ENCODE peak calls at places on chromosomes 1 and 21, in five cellular contexts. V is endothelial cell, F is nephron progenitor cell, P is amniotic stem cell, W is ELR. C is an unnamed sample.

GRCh38 chr1:66564250-66564649 is 30.3 kb downstream of the SGIP1 start:
- DNase-seq in V (no peak), F (no peak), P (peak; percentile 93), W (peak; percentile 100), C (peak; percentile 92)

GRCh38 chr1:90198616-90199015 is 203.7 kb downstream of the ZNF326 start:
- DNase-seq in V (no peak), F (no peak), P (no peak), W (no peak), C (no peak)

GRCh38 chr1:158675563-158675962 is 11.0 kb downstream of the SPTA1 start:
- DNase-seq in V (no peak), F (no peak), P (no peak), W (peak; percentile 6), C (peak; percentile 17)

GRCh38 chr1:32500387-32501209 is 35.7 kb downstream of the ZBTB8B start:
- DNase-seq in V (peak; percentile 71), F (peak; percentile 76), P (no peak), W (peak; percentile 70), C (peak; percentile 83)

GRCh38 chr1:200262326-200262965 is 147.4 kb downstream of the ZNF281 start:
- DNase-seq in V (no peak), F (no peak), P (no peak), W (no peak), C (no peak)

GRCh38 chr1:212430955-212431394 is 1.7 kb upstream of the NENF start:
- DNase-seq in V (no peak), F (no peak), P (no peak), W (no peak), C (no peak)

GRCh38 chr1:81549588-81550127 is 251.1 kb upstream of the ADGRL2 start:
- DNase-seq in V (no peak), F (no peak), P (no peak), W (peak; percentile 50), C (no peak)

GRCh38 chr1:26181586-26182371 is 4.5 kb downstream of the CNKSR1 start:
- DNase-seq in V (no peak), F (no peak), P (no peak), W (peak; percentile 47), C (peak; percentile 32)

GRCh38 chr1:65255088-65256050 is 54.0 kb upstream of the DNAJC6 start:
- DNase-seq in V (peak; percentile 33), F (peak; percentile 34), P (no peak), W (no peak), C (peak; percentile 32)

GRCh38 chr1:174974711-174975111 is 25.0 kb upstream of the CACYBP start:
- DNase-seq in V (no peak), F (no peak), P (no peak), W (no peak), C (no peak)

GRCh38 chr1:10601342-10602060 is 126.8 kb downstream of the PEX14 start:
- DNase-seq in V (no peak), F (no peak), P (no peak), W (no peak), C (no peak)

GRCh38 chr1:37338658-37339057 is 135.7 kb upstream of the ZC3H12A start:
- DNase-seq in V (no peak), F (no peak), P (no peak), W (no peak), C (no peak)

GRCh38 chr21:33299181-33299752 is 25.5 kb upstream of the IFNAR1 start:
- DNase-seq in V (no peak), F (no peak), P (no peak), W (no peak), C (no peak)

GRCh38 chr1:184684285-184685077 is 70.2 kb downstream of the EDEM3 start:
- DNase-seq in V (no peak), F (no peak), P (no peak), W (no peak), C (no peak)

GRCh38 chr1:19655718-19656080 is 9.0 kb upstream of the HTR6 start:
- DNase-seq in V (no peak), F (no peak), P (no peak), W (no peak), C (no peak)

GRCh38 chr1:41900611-41901444 is 17.9 kb downstream of the HIVEP3 start:
- DNase-seq in V (no peak), F (no peak), P (no peak), W (peak; percentile 90), C (peak; percentile 93)

GRCh38 chr1:89260042-89260441 is 12.6 kb downstream of the GBP5 start:
- DNase-seq in V (no peak), F (no peak), P (no peak), W (no peak), C (no peak)

GRCh38 chr1:235835226-235835625 is 31.5 kb downstream of the LYST start:
- DNase-seq in V (no peak), F (no peak), P (no peak), W (peak; percentile 10), C (peak; percentile 31)

GRCh38 chr1:8671313-8671917 is 146.0 kb downstream of the RERE start:
- DNase-seq in V (peak; percentile 27), F (peak; percentile 16), P (no peak), W (peak; percentile 79), C (peak; percentile 65)

GRCh38 chr21:46037338-46038325 is 56.1 kb downstream of the COL6A1 start:
- DNase-seq in V (no peak), F (no peak), P (no peak), W (no peak), C (no peak)

GRCh38 chr21:31713115-31713514 is 18.8 kb downstream of the SCAF4 start:
- DNase-seq in V (no peak), F (no peak), P (no peak), W (no peak), C (no peak)

GRCh38 chr21:38140192-38140905 is 116.4 kb upstream of the KCNJ15 start:
- DNase-seq in V (no peak), F (no peak), P (no peak), W (peak; percentile 36), C (no peak)

GRCh38 chr1:159171254-159171687 is at the start of gene CADM3:
- DNase-seq in V (no peak), F (no peak), P (no peak), W (no peak), C (peak; percentile 20)

GRCh38 chr1:88371396-88371795 is 312.7 kb upstream of the PKN2 start:
- DNase-seq in V (no peak), F (no peak), P (no peak), W (no peak), C (no peak)

GRCh38 chr1:221743416-221744208 is 1.7 kb upstream of the DUSP10 start:
- DNase-seq in V (no peak), F (peak; percentile 7), P (no peak), W (no peak), C (no peak)

GRCh38 chr1:17155257-17155895 is 36.1 kb upstream of the PADI2 start:
- DNase-seq in V (no peak), F (no peak), P (no peak), W (no peak), C (no peak)

GRCh38 chr1:78472251-78472620 is 18.5 kb upstream of the PTGFR start:
- DNase-seq in V (no peak), F (no peak), P (no peak), W (no peak), C (no peak)

GRCh38 chr1:107246775-107247345 is 106.0 kb downstream of the NTNG1 start:
- DNase-seq in V (no peak), F (no peak), P (no peak), W (no peak), C (no peak)

GRCh38 chr1:54480201-54480848 is 67.7 kb upstream of the ACOT11 start:
- DNase-seq in V (no peak), F (peak; percentile 62), P (no peak), W (no peak), C (no peak)

GRCh38 chr1:66271904-66272254 is 262.1 kb upstream of the SGIP1 start:
- DNase-seq in V (no peak), F (no peak), P (no peak), W (peak; percentile 71), C (peak; percentile 63)

GRCh38 chr1:2181752-2182151 is 12.8 kb downstream of the FAAP20 start:
- DNase-seq in V (no peak), F (no peak), P (no peak), W (no peak), C (no peak)

C was measured in Daoy.